ENCODE peak calls at places on chromosomes 3 and 15, in eight cellular contexts. O is activated effector memory CD4-positive, alpha-beta T cell treated with Interleukin-2 at 50 U/mL for 16 hours; X is NCI-H1048; E is stimulated activated CD8-positive, alpha-beta memory T cell treated with anti-CD3 and anti-CD28 coated beads, Interleukin-7, amount 100 ng/mL, for 1 hour; D is AG09309; J is NCI-H146; T is aorta; I is GM06990. S is an unnamed sample.

GRCh38 chr3:88003115-88003755 is 55.6 kb downstream of the CGGBP1 start:
- DNase-seq in O (no peak), X (no peak), E (no peak), D (no peak), J (peak), T (no peak), I (no peak), S (peak)

GRCh38 chr3:157300091-157300490 is 136.6 kb upstream of the PTX3 start:
- DNase-seq in O (no peak), X (no peak), E (no peak), D (peak), J (no peak), T (no peak), I (no peak), S (no peak)

GRCh38 chr3:117660941-117661635 is 951.5 kb downstream of the TUSC7 start:
- DNase-seq in O (no peak), X (no peak), E (no peak), D (no peak), J (no peak), T (no peak), I (no peak), S (no peak)

GRCh38 chr3:153305189-153305588 is 143.2 kb downstream of the RAP2B start:
- DNase-seq in O (no peak), X (no peak), E (no peak), D (no peak), J (no peak), T (no peak), I (no peak), S (no peak)

GRCh38 chr15:101058735-101059134 is 139.6 kb downstream of the LRRK1 start:
- DNase-seq in O (no peak), X (no peak), E (no peak), D (no peak), J (no peak), T (no peak), I (no peak), S (no peak)

GRCh38 chr15:88234711-88235110 is 21.8 kb downstream of the NTRK3 start:
- DNase-seq in O (no peak), X (no peak), E (no peak), D (no peak), J (no peak), T (no peak), I (no peak), S (no peak)

GRCh38 chr3:124276163-124276862 is 284.4 kb upstream of the ROPN1 start:
- DNase-seq in O (no peak), X (no peak), E (no peak), D (no peak), J (no peak), T (no peak), I (no peak), S (no peak)

GRCh38 chr3:195260286-195260905 is 10.6 kb downstream of the XXYLT1 start:
- DNase-seq in O (no peak), X (no peak), E (no peak), D (no peak), J (peak), T (peak), I (no peak), S (peak)

GRCh38 chr3:11653298-11654055 is 9.8 kb upstream of the VGLL4 start:
- DNase-seq in O (no peak), X (no peak), E (no peak), D (no peak), J (no peak), T (no peak), I (no peak), S (no peak)

GRCh38 chr15:71951134-71951533 is 140.8 kb downstream of the NR2E3 start:
- DNase-seq in O (no peak), X (no peak), E (no peak), D (no peak), J (no peak), T (no peak), I (no peak), S (no peak)

GRCh38 chr3:106025151-106025722 is 156.4 kb upstream of the CBLB start:
- DNase-seq in O (no peak), X (no peak), E (no peak), D (no peak), J (no peak), T (no peak), I (no peak), S (no peak)

GRCh38 chr3:111277226-111277625 is 205.6 kb downstream of the NECTIN3 start:
- DNase-seq in O (no peak), X (no peak), E (no peak), D (peak), J (no peak), T (no peak), I (no peak), S (no peak)

GRCh38 chr3:63940389-63940757 is 28.2 kb upstream of the SCAANT1 start:
- DNase-seq in O (no peak), X (no peak), E (no peak), D (peak), J (no peak), T (no peak), I (no peak), S (no peak)

GRCh38 chr3:114892117-114892870 is 254.8 kb downstream of the ZBTB20 start:
- DNase-seq in O (no peak), X (no peak), E (no peak), D (no peak), J (peak), T (no peak), I (no peak), S (no peak)

GRCh38 chr3:106058485-106058884 is 189.7 kb upstream of the CBLB start:
- DNase-seq in O (no peak), X (no peak), E (no peak), D (no peak), J (no peak), T (no peak), I (no peak), S (no peak)

GRCh38 chr3:61912158-61912557 is 350.8 kb downstream of the PTPRG start:
- DNase-seq in O (no peak), X (no peak), E (no peak), D (no peak), J (no peak), T (no peak), I (no peak), S (peak)

GRCh38 chr3:11248596-11248995 is 23.6 kb upstream of the ATG7 start:
- DNase-seq in O (no peak), X (no peak), E (no peak), D (no peak), J (no peak), T (no peak), I (no peak), S (no peak)

GRCh38 chr3:109339186-109339585 is 1.8 kb upstream of the DPPA4 start:
- DNase-seq in O (no peak), X (no peak), E (no peak), D (no peak), J (no peak), T (no peak), I (no peak), S (no peak)

GRCh38 chr3:146469206-146470017 is at the start of gene PLSCR2:
- DNase-seq in O (peak), X (no peak), E (peak), D (no peak), J (peak), T (peak), I (peak), S (peak)

GRCh38 chr3:77320514-77320913 is 280.6 kb downstream of the ROBO2 start:
- DNase-seq in O (no peak), X (peak), E (no peak), D (no peak), J (peak), T (no peak), I (no peak), S (peak)